ENCODE peak calls at places on chromosome 9, in seven cellular contexts. V, D, I, J, Q, N and C are unnamed samples. For H3K4me1, the result is how much of the 10 kb centered on the place peaks cover.

GRCh38 chr9:98830554-98830953 is 23.1 kb downstream of the GALNT12 start:
- DNase-seq in V (no peak), D (no peak), I (no peak), J (no peak), Q (no peak), N (no peak), C (no peak)

GRCh38 chr9:95360866-95361265 is 43.4 kb upstream of the FANCC start:
- DNase-seq in V (peak), D (no peak), I (no peak), J (no peak), Q (no peak), N (no peak), C (peak)

GRCh38 chr9:131677445-131678180 is 62.3 kb downstream of the RAPGEF1 start:
- DNase-seq in V (no peak), D (peak), I (no peak), J (peak), Q (peak), N (no peak), C (no peak)

GRCh38 chr9:69771775-69772418 is 12.1 kb upstream of the PTAR1 start:
- DNase-seq in V (no peak), D (peak), I (no peak), J (no peak), Q (peak), N (no peak), C (no peak)

GRCh38 chr9:12777149-12778010 is 2.6 kb downstream of the LURAP1L start:
- DNase-seq in V (no peak), D (no peak), I (no peak), J (peak), Q (peak), N (no peak), C (no peak)

GRCh38 chr9:36868591-36869282 is 165.3 kb downstream of the PAX5 start:
- DNase-seq in V (no peak), D (no peak), I (no peak), J (no peak), Q (no peak), N (no peak), C (no peak)

GRCh38 chr9:121698627-121699270 is 47.3 kb downstream of the DAB2IP start:
- DNase-seq in V (peak), D (no peak), I (peak), J (no peak), Q (no peak), N (peak), C (peak)

GRCh38 chr9:87122947-87123685 is 175.8 kb upstream of the GAS1 start:
- DNase-seq in V (no peak), D (peak), I (no peak), J (no peak), Q (peak), N (no peak), C (no peak)

GRCh38 chr9:37968228-37968672 is 64.3 kb upstream of the SLC25A51 start:
- DNase-seq in V (no peak), D (peak), I (no peak), J (peak), Q (peak), N (no peak), C (no peak)

GRCh38 chr9:121331992-121332685 is 37.9 kb downstream of the STOM start:
- DNase-seq in V (no peak), D (peak), I (peak), J (no peak), Q (peak), N (no peak), C (no peak)

GRCh38 chr9:101582593-101582992 is 12.2 kb downstream of the PPP3R2 start:
- DNase-seq in V (no peak), D (peak), I (no peak), J (no peak), Q (peak), N (no peak), C (no peak)

GRCh38 chr9:134912126-134912840 is 5.4 kb downstream of the FCN1 start:
- DNase-seq in V (no peak), D (no peak), I (no peak), J (no peak), Q (no peak), N (no peak), C (no peak)

GRCh38 chr9:98823666-98824334 is 16.3 kb downstream of the GALNT12 start:
- DNase-seq in V (no peak), D (no peak), I (no peak), J (no peak), Q (no peak), N (no peak), C (no peak)

GRCh38 chr9:100394819-100395218 is 32.1 kb upstream of the MSANTD3 start:
- DNase-seq in V (no peak), D (peak), I (no peak), J (no peak), Q (peak), N (no peak), C (no peak)
- H3K4me1 ChIP-seq in V (under half), D (under half), I (under half), J (under half), Q (under half), N (under half), C (under half)

GRCh38 chr9:3692606-3693005 is 166.8 kb upstream of the RFX3 start:
- DNase-seq in V (no peak), D (no peak), I (peak), J (no peak), Q (no peak), N (no peak), C (no peak)
- H2AK5ac ChIP-seq in V (no peak), D (no peak), I (no peak), J (no peak), Q (no peak), N (no peak), C (no peak)

GRCh38 chr9:123481209-123481865 is 125.3 kb downstream of the CRB2 start:
- DNase-seq in V (no peak), D (no peak), I (no peak), J (no peak), Q (no peak), N (no peak), C (no peak)
- H3K4me1 ChIP-seq in V (under half), D (under half), I (under half), J (under half), Q (under half), N (under half), C (under half)

GRCh38 chr9:113386571-113387393 is 10.0 kb upstream of the HDHD3 start:
- DNase-seq in V (no peak), D (no peak), I (peak), J (peak), Q (no peak), N (no peak), C (no peak)
- H2AK5ac ChIP-seq in V (no peak), D (no peak), I (no peak), J (no peak), Q (peak), N (no peak), C (no peak)

GRCh38 chr9:93265301-93265971 is 81.5 kb downstream of the WNK2 start:
- DNase-seq in V (no peak), D (no peak), I (no peak), J (no peak), Q (no peak), N (no peak), C (no peak)
- H3K4me1 ChIP-seq in V (under half), D (under half), I (under half), J (under half), Q (under half), N (under half), C (under half)